ENCODE peak calls at places on chromosomes 12 and 14, in seven cellular contexts. I is activated CD8-positive, alpha-beta memory T cell treated with anti-CD3 and anti-CD28 coated beads, Interleukin-2, amount 50 U/mL, for 4 hours; X is stimulated activated CD4-positive, alpha-beta T cell treated with anti-CD3 and anti-CD28 coated beads, TNF-alpha, amount 100 ng/mL, for 24 hours; C is activated gamma-delta T cell treated with anti-CD3 and anti-CD28 coated beads, Interleukin-2, amount 50 U/mL, for 16 hours; V is MCF 10A; S is NCI-H2171 treated with DMSO at 0.1 percent for 48 hours; O is sciatic nerve. U is an unnamed sample.
A peak's percentile ranks its signal among the peaks of the same experiment; 100 is the strongest.

GRCh38 chr12:130646690-130647089 is 69.4 kb downstream of the RIMBP2 start:
- DNase-seq in X (no peak), V (no peak), C (no peak), O (no peak), I (no peak), S (peak; percentile 87), U (no peak)

GRCh38 chr14:70716958-70717357 is 75.2 kb downstream of the TTC9 start:
- DNase-seq in I (no peak), C (no peak), V (no peak), O (no peak), S (peak; percentile 39), X (no peak), U (no peak)

GRCh38 chr12:60830381-60830780 is 1234.6 kb downstream of the SLC16A7 start:
- DNase-seq in S (no peak), X (no peak), O (no peak), V (peak; percentile 36), C (no peak), I (no peak), U (no peak)

GRCh38 chr14:68888025-68888850 is 90.9 kb downstream of the ACTN1 start:
- DNase-seq in S (no peak), V (no peak), C (no peak), O (peak; percentile 51), X (no peak), I (no peak), U (peak; percentile 44)

GRCh38 chr14:50399251-50400032 is 2.8 kb upstream of the CDKL1 start:
- DNase-seq in O (no peak), S (peak; percentile 41), X (no peak), C (no peak), V (peak; percentile 54), I (no peak), U (no peak)

GRCh38 chr12:76422154-76422877 is 74.1 kb upstream of the BBS10 start:
- DNase-seq in I (no peak), X (no peak), V (no peak), O (no peak), C (no peak), S (no peak), U (no peak)

GRCh38 chr14:60266021-60266937 is 17.3 kb downstream of the PPM1A start:
- DNase-seq in V (peak; percentile 53), X (no peak), C (no peak), O (no peak), S (peak; percentile 43), I (no peak), U (no peak)

GRCh38 chr12:82130763-82131162 is 227.4 kb downstream of the CCDC59 start:
- DNase-seq in I (no peak), C (no peak), S (no peak), V (no peak), O (no peak), X (no peak), U (no peak)

GRCh38 chr14:69268223-69268622 is 8.3 kb downstream of the GALNT16 start:
- DNase-seq in X (no peak), V (no peak), I (no peak), S (no peak), O (no peak), C (no peak), U (no peak)

GRCh38 chr14:74898083-74898482 is 16.4 kb downstream of the DLST start:
- DNase-seq in I (no peak), O (no peak), C (no peak), V (no peak), X (no peak), S (no peak), U (no peak)

GRCh38 chr14:98576463-98576862 is 695.5 kb downstream of the BCL11B start:
- DNase-seq in S (no peak), V (no peak), O (no peak), C (no peak), I (no peak), X (no peak), U (no peak)

GRCh38 chr14:48805315-48805714 is 780.9 kb downstream of the RPS29 start:
- DNase-seq in X (no peak), O (no peak), C (no peak), V (no peak), I (no peak), S (no peak), U (no peak)

GRCh38 chr12:68532204-68532886 is 78.4 kb upstream of the RAP1B start:
- DNase-seq in C (no peak), X (no peak), V (peak; percentile 16), O (no peak), S (no peak), I (no peak), U (no peak)

GRCh38 chr12:13337786-13338185 is 141.3 kb downstream of the EMP1 start:
- DNase-seq in S (no peak), O (no peak), X (no peak), C (no peak), V (no peak), I (no peak), U (no peak)

GRCh38 chr14:68816183-68816942 is 23.5 kb upstream of the ZFP36L1 start:
- DNase-seq in V (peak; percentile 85), X (peak; percentile 84), I (peak; percentile 94), O (peak; percentile 95), C (peak; percentile 87), S (peak; percentile 89), U (peak; percentile 96)

GRCh38 chr14:58574623-58575022 is 63.1 kb upstream of the DACT1 start:
- DNase-seq in I (no peak), C (no peak), O (no peak), S (no peak), V (no peak), X (no peak), U (no peak)

GRCh38 chr14:50972734-50973133 is 28.5 kb upstream of the PYGL start:
- DNase-seq in C (no peak), O (no peak), I (no peak), V (no peak), S (no peak), X (no peak), U (no peak)

GRCh38 chr12:21773799-21774198 is 707 bp downstream of the KCNJ8 start:
- DNase-seq in X (no peak), I (no peak), O (no peak), C (no peak), S (no peak), V (no peak), U (no peak)

GRCh38 chr12:16358896-16359295 is 11.5 kb downstream of the MGST1 start:
- DNase-seq in V (no peak), I (no peak), O (no peak), X (no peak), S (no peak), C (no peak), U (no peak)

GRCh38 chr12:75814856-75815754 is 216.5 kb downstream of the PHLDA1 start:
- DNase-seq in C (no peak), I (no peak), X (no peak), S (peak; percentile 63), O (no peak), V (peak; percentile 37), U (no peak)

GRCh38 chr14:54687750-54688119 is 120.8 kb downstream of the SAMD4A start:
- DNase-seq in O (no peak), C (no peak), I (no peak), V (no peak), S (no peak), X (no peak), U (no peak)

GRCh38 chr12:108338915-108339657 is at the start of gene CMKLR1:
- DNase-seq in S (no peak), C (no peak), I (no peak), O (peak; percentile 76), X (no peak), V (no peak), U (no peak)

GRCh38 chr14:33686218-33686617 is 264.7 kb downstream of the EGLN3 start:
- DNase-seq in C (no peak), S (no peak), V (peak; percentile 70), I (no peak), X (no peak), O (no peak), U (no peak)